ENCODE peak calls at places on chromosomes 4 and X, in seven cellular contexts. One of them, this sample, is unnamed.

GRCh38 chr4:8295471-8295870 is 25.9 kb downstream of the HTRA3 start:
- DNase-seq in GM23248: no peak
- DNase-seq in foreskin keratinocyte: no peak
- DNase-seq in head of caudate nucleus: no peak
- DNase-seq in Daoy: no peak
- DNase-seq in cardiac fibroblast: no peak
- DNase-seq in endothelial cell: no peak
- DNase-seq in this sample: peak

GRCh38 chr4:60432911-60433310 is 767.2 kb upstream of the ADGRL3 start:
- DNase-seq in Daoy: no peak
- DNase-seq in head of caudate nucleus: no peak
- DNase-seq in GM23248: no peak
- DNase-seq in foreskin keratinocyte: no peak
- DNase-seq in cardiac fibroblast: no peak
- DNase-seq in endothelial cell: no peak
- DNase-seq in this sample: no peak

GRCh38 chrX:116657071-116657470 is 194.3 kb upstream of the CT83 start:
- DNase-seq in endothelial cell: no peak
- DNase-seq in GM23248: peak
- DNase-seq in cardiac fibroblast: no peak
- DNase-seq in Daoy: no peak
- DNase-seq in head of caudate nucleus: no peak
- DNase-seq in foreskin keratinocyte: no peak
- DNase-seq in this sample: no peak

GRCh38 chrX:21132686-21133393 is 241.4 kb upstream of the CNKSR2 start:
- DNase-seq in cardiac fibroblast: no peak
- DNase-seq in endothelial cell: no peak
- DNase-seq in GM23248: no peak
- DNase-seq in foreskin keratinocyte: peak
- DNase-seq in head of caudate nucleus: no peak
- DNase-seq in Daoy: no peak
- DNase-seq in this sample: no peak

GRCh38 chr4:68904786-68905185 is 46.8 kb downstream of the UGT2A3 start:
- DNase-seq in GM23248: no peak
- DNase-seq in foreskin keratinocyte: no peak
- DNase-seq in Daoy: no peak
- DNase-seq in endothelial cell: peak
- DNase-seq in head of caudate nucleus: no peak
- DNase-seq in cardiac fibroblast: no peak
- DNase-seq in this sample: no peak

GRCh38 chr4:90904018-90904417 is 776.8 kb downstream of the CCSER1 start:
- DNase-seq in Daoy: no peak
- DNase-seq in GM23248: no peak
- DNase-seq in head of caudate nucleus: no peak
- DNase-seq in endothelial cell: no peak
- DNase-seq in cardiac fibroblast: no peak
- DNase-seq in foreskin keratinocyte: no peak
- DNase-seq in this sample: no peak

GRCh38 chrX:131901581-131901980 is 121.5 kb upstream of the STK26 start:
- DNase-seq in Daoy: no peak
- DNase-seq in foreskin keratinocyte: no peak
- DNase-seq in GM23248: no peak
- DNase-seq in head of caudate nucleus: no peak
- DNase-seq in endothelial cell: no peak
- DNase-seq in cardiac fibroblast: no peak
- DNase-seq in this sample: no peak

GRCh38 chrX:82816572-82816971 is 691.5 kb upstream of the POU3F4 start:
- DNase-seq in head of caudate nucleus: no peak
- DNase-seq in endothelial cell: no peak
- DNase-seq in foreskin keratinocyte: no peak
- DNase-seq in cardiac fibroblast: peak
- DNase-seq in GM23248: no peak
- DNase-seq in Daoy: no peak
- DNase-seq in this sample: no peak

GRCh38 chr4:5635826-5636196 is 72.5 kb downstream of the EVC2 start:
- DNase-seq in head of caudate nucleus: no peak
- DNase-seq in GM23248: peak
- DNase-seq in endothelial cell: no peak
- DNase-seq in Daoy: peak
- DNase-seq in cardiac fibroblast: peak
- DNase-seq in foreskin keratinocyte: peak
- DNase-seq in this sample: no peak

GRCh38 chrX:106932960-106933537 is 12.8 kb downstream of the CLDN2 start:
- DNase-seq in endothelial cell: no peak
- DNase-seq in cardiac fibroblast: peak
- DNase-seq in foreskin keratinocyte: no peak
- DNase-seq in head of caudate nucleus: no peak
- DNase-seq in GM23248: peak
- DNase-seq in Daoy: no peak
- DNase-seq in this sample: no peak

GRCh38 chrX:5746231-5746630 is 482.4 kb downstream of the NLGN4X start:
- DNase-seq in GM23248: no peak
- DNase-seq in head of caudate nucleus: no peak
- DNase-seq in endothelial cell: no peak
- DNase-seq in cardiac fibroblast: no peak
- DNase-seq in foreskin keratinocyte: no peak
- DNase-seq in Daoy: no peak
- DNase-seq in this sample: no peak

GRCh38 chr4:336099-336892 is 1.3 kb upstream of the ZNF141 start:
- DNase-seq in Daoy: peak
- DNase-seq in foreskin keratinocyte: no peak
- DNase-seq in GM23248: peak
- DNase-seq in endothelial cell: peak
- DNase-seq in head of caudate nucleus: peak
- DNase-seq in cardiac fibroblast: peak
- DNase-seq in this sample: peak

GRCh38 chrX:136260801-136261200 is 9.6 kb upstream of the MAP7D3 start:
- DNase-seq in GM23248: peak
- DNase-seq in endothelial cell: no peak
- DNase-seq in head of caudate nucleus: no peak
- DNase-seq in cardiac fibroblast: peak
- DNase-seq in foreskin keratinocyte: no peak
- DNase-seq in Daoy: peak
- DNase-seq in this sample: no peak

GRCh38 chrX:9560219-9560618 is 95.4 kb downstream of the TBL1X start:
- DNase-seq in endothelial cell: no peak
- DNase-seq in head of caudate nucleus: no peak
- DNase-seq in foreskin keratinocyte: no peak
- DNase-seq in cardiac fibroblast: no peak
- DNase-seq in GM23248: no peak
- DNase-seq in Daoy: no peak
- DNase-seq in this sample: no peak

GRCh38 chr4:32841217-32841616 is 2121.0 kb downstream of the PCDH7 start:
- DNase-seq in GM23248: no peak
- DNase-seq in foreskin keratinocyte: no peak
- DNase-seq in head of caudate nucleus: no peak
- DNase-seq in Daoy: no peak
- DNase-seq in endothelial cell: no peak
- DNase-seq in cardiac fibroblast: no peak
- DNase-seq in this sample: no peak

GRCh38 chrX:16999275-16999674 is 52.8 kb downstream of the REPS2 start:
- DNase-seq in Daoy: no peak
- DNase-seq in head of caudate nucleus: peak
- DNase-seq in GM23248: no peak
- DNase-seq in cardiac fibroblast: no peak
- DNase-seq in endothelial cell: no peak
- DNase-seq in foreskin keratinocyte: no peak
- DNase-seq in this sample: no peak

GRCh38 chr4:84648863-84649647 is 66.1 kb downstream of the CDS1 start:
- DNase-seq in cardiac fibroblast: no peak
- DNase-seq in foreskin keratinocyte: no peak
- DNase-seq in endothelial cell: no peak
- DNase-seq in Daoy: no peak
- DNase-seq in GM23248: no peak
- DNase-seq in head of caudate nucleus: no peak
- DNase-seq in this sample: no peak

GRCh38 chrX:16838202-16839066 is 31.7 kb downstream of the RBBP7 start:
- DNase-seq in Daoy: peak
- DNase-seq in GM23248: peak
- DNase-seq in endothelial cell: no peak
- DNase-seq in foreskin keratinocyte: no peak
- DNase-seq in cardiac fibroblast: peak
- DNase-seq in head of caudate nucleus: no peak
- DNase-seq in this sample: no peak

GRCh38 chrX:154368630-154369452 is 5.6 kb downstream of the FLNA start:
- DNase-seq in foreskin keratinocyte: peak
- DNase-seq in Daoy: peak
- DNase-seq in endothelial cell: no peak
- DNase-seq in head of caudate nucleus: no peak
- DNase-seq in cardiac fibroblast: peak
- DNase-seq in GM23248: peak
- DNase-seq in this sample: peak

GRCh38 chrX:53767544-53767943 is 81.0 kb upstream of the HUWE1 start:
- DNase-seq in cardiac fibroblast: no peak
- DNase-seq in head of caudate nucleus: no peak
- DNase-seq in GM23248: no peak
- DNase-seq in foreskin keratinocyte: no peak
- DNase-seq in endothelial cell: no peak
- DNase-seq in Daoy: no peak
- DNase-seq in this sample: no peak

GRCh38 chr4:112225157-112225556 is 6.4 kb upstream of the AP1AR start:
- DNase-seq in foreskin keratinocyte: no peak
- DNase-seq in Daoy: no peak
- DNase-seq in GM23248: no peak
- DNase-seq in endothelial cell: no peak
- DNase-seq in cardiac fibroblast: no peak
- DNase-seq in head of caudate nucleus: no peak
- DNase-seq in this sample: no peak

GRCh38 chrX:103439161-103439560 is 62.8 kb downstream of the BEX3 start:
- DNase-seq in Daoy: no peak
- DNase-seq in foreskin keratinocyte: no peak
- DNase-seq in GM23248: no peak
- DNase-seq in head of caudate nucleus: no peak
- DNase-seq in cardiac fibroblast: no peak
- DNase-seq in endothelial cell: no peak
- DNase-seq in this sample: no peak

GRCh38 chr4:16161866-16162408 is 64.3 kb downstream of the TAPT1 start:
- DNase-seq in head of caudate nucleus: no peak
- DNase-seq in Daoy: no peak
- DNase-seq in foreskin keratinocyte: no peak
- DNase-seq in GM23248: no peak
- DNase-seq in cardiac fibroblast: no peak
- DNase-seq in endothelial cell: no peak
- DNase-seq in this sample: no peak

GRCh38 chrX:118724352-118724751 is 3.1 kb upstream of the IL13RA1 start:
- DNase-seq in head of caudate nucleus: no peak
- DNase-seq in Daoy: no peak
- DNase-seq in GM23248: no peak
- DNase-seq in foreskin keratinocyte: no peak
- DNase-seq in cardiac fibroblast: no peak
- DNase-seq in endothelial cell: no peak
- DNase-seq in this sample: no peak

GRCh38 chr4:176425035-176425434 is 105.3 kb downstream of the SPCS3 start:
- DNase-seq in foreskin keratinocyte: peak
- DNase-seq in Daoy: no peak
- DNase-seq in cardiac fibroblast: peak
- DNase-seq in GM23248: peak
- DNase-seq in endothelial cell: no peak
- DNase-seq in head of caudate nucleus: no peak
- DNase-seq in this sample: no peak

GRCh38 chr4:107069049-107069448 is 32.9 kb upstream of the DKK2 start:
- DNase-seq in head of caudate nucleus: no peak
- DNase-seq in cardiac fibroblast: peak
- DNase-seq in endothelial cell: no peak
- DNase-seq in foreskin keratinocyte: no peak
- DNase-seq in Daoy: peak
- DNase-seq in GM23248: peak
- DNase-seq in this sample: no peak

GRCh38 chr4:81923140-81923539 is 450.7 kb downstream of the HNRNPD start:
- DNase-seq in Daoy: no peak
- DNase-seq in cardiac fibroblast: no peak
- DNase-seq in endothelial cell: no peak
- DNase-seq in head of caudate nucleus: no peak
- DNase-seq in foreskin keratinocyte: no peak
- DNase-seq in GM23248: no peak
- DNase-seq in this sample: no peak

GRCh38 chr4:175330652-175331051 is 412.5 kb downstream of the ADAM29 start:
- DNase-seq in GM23248: peak
- DNase-seq in foreskin keratinocyte: no peak
- DNase-seq in head of caudate nucleus: no peak
- DNase-seq in Daoy: no peak
- DNase-seq in cardiac fibroblast: peak
- DNase-seq in endothelial cell: no peak
- DNase-seq in this sample: no peak